ENCODE peak calls at places on chromosomes 13 and 19, in ten cellular contexts. F, Z, Q, K, Y, X, T, H, A and U are unnamed samples.

GRCh38 chr13:99075268-99076191 is 97.7 kb upstream of the DOCK9 start:
- DNase-seq in F (no peak), A (no peak), Q (no peak), X (no peak), T (no peak), Z (no peak), Y (no peak), H (no peak), K (no peak), U (no peak)

GRCh38 chr19:11230621-11231386 is 8.6 kb upstream of the ANGPTL8 start:
- DNase-seq in X (no peak), H (no peak), F (no peak), K (no peak), T (no peak), Q (no peak), A (no peak), Z (no peak), Y (no peak), U (no peak)

GRCh38 chr13:45205124-45205523 is 4.3 kb upstream of the KCTD4 start:
- DNase-seq in Z (no peak), T (no peak), F (no peak), X (no peak), Y (no peak), Q (no peak), K (no peak), A (no peak), H (no peak), U (no peak)

GRCh38 chr19:55041627-55042343 is 3.7 kb upstream of the GP6 start:
- DNase-seq in X (no peak), Q (peak), T (no peak), A (no peak), F (no peak), Y (no peak), K (no peak), Z (no peak), H (no peak), U (no peak)

GRCh38 chr19:51511353-51511752 is 9.8 kb upstream of the SIGLEC12 start:
- DNase-seq in H (no peak), A (no peak), F (no peak), K (no peak), Z (no peak), Q (peak), X (no peak), T (peak), Y (no peak), U (no peak)

GRCh38 chr13:77810430-77810829 is 108.2 kb downstream of the EDNRB start:
- DNase-seq in T (peak), F (no peak), K (no peak), X (no peak), H (no peak), A (no peak), Y (no peak), Q (no peak), Z (no peak), U (peak)

GRCh38 chr13:51364404-51365008 is 25.0 kb downstream of the SERPINE3 start:
- DNase-seq in Y (no peak), K (no peak), X (no peak), T (no peak), Q (no peak), F (no peak), H (no peak), A (no peak), Z (no peak), U (no peak)

GRCh38 chr19:590396-590745 is 690 bp downstream of the HCN2 start:
- DNase-seq in X (no peak), T (peak), A (no peak), F (peak), Z (no peak), Y (no peak), Q (peak), H (peak), K (no peak), U (no peak)

GRCh38 chr19:38617283-38617763 is 430 bp downstream of the MAP4K1 start:
- DNase-seq in Z (no peak), H (no peak), A (peak), F (no peak), K (no peak), T (no peak), X (no peak), Q (peak), Y (no peak), U (no peak)

GRCh38 chr19:2232286-2233151 is 3.6 kb downstream of the PLEKHJ1 start:
- DNase-seq in Z (no peak), T (no peak), H (peak), X (no peak), K (no peak), Q (no peak), A (no peak), F (no peak), Y (no peak), U (no peak)

GRCh38 chr13:44755872-44756271 is 179.7 kb upstream of the TSC22D1 start:
- DNase-seq in Z (no peak), X (no peak), H (no peak), Y (no peak), K (no peak), Q (no peak), A (no peak), F (no peak), T (peak), U (no peak)

GRCh38 chr13:98842074-98842473 is 89.6 kb upstream of the SLC15A1 start:
- DNase-seq in Q (no peak), Y (no peak), H (no peak), T (no peak), X (no peak), K (no peak), Z (no peak), A (no peak), F (no peak), U (no peak)

GRCh38 chr13:48492123-48493075 is 40.5 kb downstream of the RCBTB2 start:
- DNase-seq in F (peak), Z (peak), Q (peak), H (no peak), Y (no peak), K (peak), T (peak), X (no peak), A (peak), U (peak)

GRCh38 chr19:3908266-3909054 is 24.4 kb upstream of the NMRK2 start:
- DNase-seq in Z (no peak), Q (no peak), T (no peak), A (no peak), K (no peak), H (no peak), X (no peak), F (no peak), Y (no peak), U (no peak)

GRCh38 chr19:39696418-39696817 is 7.9 kb upstream of the LGALS14 start:
- DNase-seq in Z (no peak), T (no peak), Q (no peak), H (no peak), Y (no peak), A (no peak), F (no peak), X (no peak), K (no peak), U (no peak)

GRCh38 chr13:27309967-27310598 is 39.5 kb downstream of the RASL11A start:
- DNase-seq in T (no peak), Q (no peak), F (no peak), Y (peak), K (no peak), A (no peak), X (no peak), H (no peak), Z (no peak), U (no peak)

GRCh38 chr19:11091343-11092153 is 2.3 kb downstream of the LDLR start:
- DNase-seq in Z (peak), T (peak), K (no peak), Y (peak), A (no peak), Q (peak), H (no peak), F (peak), X (peak), U (peak)

GRCh38 chr13:63542704-63543215 is 2127.1 kb upstream of the PCDH20 start:
- DNase-seq in H (no peak), Q (no peak), A (no peak), T (no peak), Z (no peak), F (no peak), K (no peak), Y (no peak), X (peak), U (no peak)

GRCh38 chr13:100530645-100531044 is 57.9 kb downstream of the GGACT start:
- DNase-seq in H (peak), Y (no peak), F (no peak), X (peak), Q (no peak), K (peak), T (no peak), A (no peak), Z (no peak), U (peak)

GRCh38 chr19:31350033-31350692 is 927 bp upstream of the TSHZ3 start:
- DNase-seq in F (no peak), Q (no peak), Y (no peak), Z (no peak), X (peak), A (peak), H (no peak), T (peak), K (no peak), U (no peak)

GRCh38 chr19:5046339-5047039 is 77.6 kb downstream of the KDM4B start:
- DNase-seq in A (peak), X (peak), Q (no peak), Z (no peak), T (no peak), H (peak), K (no peak), Y (peak), F (no peak), U (no peak)

GRCh38 chr19:17327654-17328516 is 6.8 kb downstream of the ANO8 start:
- DNase-seq in Y (no peak), H (peak), A (peak), Q (peak), F (no peak), Z (no peak), T (peak), K (no peak), X (peak), U (no peak)

GRCh38 chr13:58893396-58893795 is 1261.9 kb downstream of the PCDH17 start:
- DNase-seq in H (no peak), X (no peak), Y (no peak), Z (no peak), K (no peak), Q (no peak), F (no peak), T (no peak), A (no peak), U (no peak)

GRCh38 chr19:35790981-35791813 is 15.8 kb downstream of the ARHGAP33 start:
- DNase-seq in Z (no peak), Q (peak), X (peak), Y (no peak), A (no peak), T (no peak), F (no peak), K (no peak), H (peak), U (no peak)

GRCh38 chr13:79485014-79485441 is 4.1 kb downstream of the NDFIP2 start:
- DNase-seq in Z (no peak), X (no peak), A (no peak), Y (peak), K (no peak), T (peak), Q (peak), F (no peak), H (no peak), U (no peak)

GRCh38 chr13:25943666-25944065 is 108.2 kb downstream of the SHISA2 start:
- DNase-seq in T (peak), A (no peak), Z (no peak), Q (no peak), Y (no peak), X (no peak), H (no peak), K (no peak), F (no peak), U (no peak)

GRCh38 chr19:5445667-5446066 is 9.6 kb upstream of the ZNRF4 start:
- DNase-seq in X (no peak), Y (no peak), H (no peak), F (no peak), A (no peak), K (no peak), Q (no peak), T (no peak), Z (no peak), U (no peak)